ENCODE peak calls at places on chromosome 21, in six cellular contexts. Y is colonic mucosa; A is T-cell; R is iris pigment epithelial cell; H is stimulated activated naive CD4-positive, alpha-beta T cell; U is activated CD4-positive, CD25-positive, alpha-beta regulatory T cell treated with anti-CD3 and anti-CD28 coated beads, Interleukin-2, amount 50 U/mL, for 16 hours. S is an unnamed sample.

GRCh38 chr21:43864806-43865470 is at the start of gene AGPAT3:
- DNase-seq in H (no peak), U (no peak), R (no peak), A (peak), Y (no peak), S (peak)

GRCh38 chr21:42592156-42592820 is 61.1 kb upstream of the PDE9A start:
- DNase-seq in A (no peak), Y (no peak), R (no peak), U (no peak), H (no peak), S (no peak)

GRCh38 chr21:40143822-40144525 is 276.7 kb downstream of the PCP4 start:
- DNase-seq in A (no peak), U (no peak), R (peak), Y (peak), H (no peak), S (peak)

GRCh38 chr21:29245104-29245643 is 53.5 kb upstream of the BACH1 start:
- DNase-seq in U (no peak), R (no peak), H (no peak), Y (no peak), A (no peak), S (no peak)

GRCh38 chr21:36434144-36434543 is 45.8 kb downstream of the CLDN14 start:
- DNase-seq in R (no peak), A (no peak), H (no peak), U (no peak), Y (no peak), S (no peak)

GRCh38 chr21:42366292-42367010 is at the start of gene TFF1:
- DNase-seq in U (no peak), R (no peak), H (no peak), A (no peak), Y (peak), S (no peak)

GRCh38 chr21:35159881-35160280 is 110.8 kb upstream of the RUNX1 start:
- DNase-seq in Y (no peak), U (no peak), A (no peak), H (no peak), R (peak), S (no peak)

GRCh38 chr21:31335957-31336738 is 7.9 kb downstream of the TIAM1 start:
- DNase-seq in U (no peak), Y (no peak), A (no peak), H (no peak), R (peak), S (no peak)

GRCh38 chr21:46154155-46154954 is 1.0 kb downstream of the FTCD start:
- DNase-seq in R (no peak), Y (no peak), A (no peak), U (no peak), H (no peak), S (no peak)

GRCh38 chr21:37196847-37197246 is 70.3 kb downstream of the VPS26C start:
- DNase-seq in Y (no peak), R (no peak), H (no peak), A (no peak), U (no peak), S (no peak)

GRCh38 chr21:43269461-43269860 is 100.7 kb downstream of the CRYAA start:
- DNase-seq in A (peak), U (no peak), Y (no peak), H (no peak), R (no peak), S (peak)

GRCh38 chr21:43352568-43353281 is 74.2 kb downstream of the SIK1 start:
- DNase-seq in A (no peak), R (peak), U (no peak), H (no peak), Y (no peak), S (no peak)

GRCh38 chr21:27525780-27526179 is 558.9 kb upstream of the ADAMTS5 start:
- DNase-seq in U (no peak), R (no peak), Y (no peak), H (no peak), A (no peak), S (no peak)

GRCh38 chr21:17461582-17461981 is 51.3 kb upstream of the CXADR start:
- DNase-seq in R (peak), U (no peak), H (no peak), Y (peak), A (no peak), S (no peak)

GRCh38 chr21:33587792-33588484 is 546 bp downstream of the DONSON start:
- DNase-seq in U (no peak), A (no peak), Y (peak), R (peak), H (no peak), S (no peak)

GRCh38 chr21:39386194-39386593 is 37.3 kb upstream of the HMGN1 start:
- DNase-seq in H (no peak), Y (peak), U (no peak), A (no peak), R (no peak), S (no peak)

GRCh38 chr21:25080706-25081495 is 526.4 kb downstream of the MRPL39 start:
- DNase-seq in A (no peak), H (no peak), Y (no peak), U (no peak), R (no peak), S (no peak)

GRCh38 chr21:21468003-21468402 is 469.8 kb downstream of the NCAM2 start:
- DNase-seq in H (no peak), R (no peak), U (no peak), Y (no peak), A (no peak), S (no peak)

GRCh38 chr21:42460391-42461184 is 35.4 kb downstream of the RSPH1 start:
- DNase-seq in U (no peak), H (peak), R (no peak), Y (no peak), A (peak), S (peak)

GRCh38 chr21:36425286-36425685 is 40.1 kb downstream of the CHAF1B start:
- DNase-seq in H (no peak), Y (no peak), A (no peak), R (peak), U (no peak), S (no peak)

GRCh38 chr21:33355996-33356395 is 31.2 kb downstream of the IFNAR1 start:
- DNase-seq in Y (no peak), A (no peak), U (no peak), H (no peak), R (no peak), S (no peak)

GRCh38 chr21:15273244-15273643 is 208.4 kb upstream of the NRIP1 start:
- DNase-seq in H (no peak), Y (no peak), R (no peak), A (no peak), U (no peak), S (no peak)

GRCh38 chr21:45615145-45615711 is 28.3 kb upstream of the PCBP3 start:
- DNase-seq in U (peak), A (peak), H (peak), Y (peak), R (peak), S (peak)

GRCh38 chr21:43812139-43812821 is 22.9 kb downstream of the RRP1 start:
- DNase-seq in Y (no peak), R (no peak), U (no peak), H (no peak), A (no peak), S (no peak)

GRCh38 chr21:38402291-38402690 is 96.0 kb downstream of the ERG start:
- DNase-seq in Y (no peak), R (no peak), H (no peak), A (no peak), U (no peak), S (no peak)

GRCh38 chr21:15514073-15514946 is 215.5 kb upstream of the USP25 start:
- DNase-seq in U (peak), A (peak), R (no peak), Y (peak), H (peak), S (peak)

GRCh38 chr21:23541571-23541970 is 2065.7 kb downstream of the MRPL39 start:
- DNase-seq in R (no peak), H (no peak), U (no peak), A (no peak), Y (no peak), S (no peak)

GRCh38 chr21:42199488-42200463 is 19.2 kb upstream of the ABCG1 start:
- DNase-seq in H (no peak), Y (no peak), R (peak), A (peak), U (no peak), S (no peak)

GRCh38 chr21:35136586-35137254 is 87.6 kb upstream of the RUNX1 start:
- DNase-seq in H (no peak), U (no peak), A (no peak), Y (peak), R (peak), S (no peak)

GRCh38 chr21:14482165-14482564 is 64.0 kb downstream of the SAMSN1 start:
- DNase-seq in U (peak), Y (no peak), H (no peak), A (peak), R (no peak), S (no peak)

GRCh38 chr21:28899744-28900143 is 92.9 kb downstream of the LTN1 start:
- DNase-seq in A (no peak), H (no peak), Y (no peak), R (peak), U (no peak), S (no peak)

GRCh38 chr21:36237441-36237840 is 80.8 kb downstream of the DOP1B start:
- DNase-seq in Y (no peak), R (no peak), A (no peak), U (no peak), H (no peak), S (no peak)

GRCh38 chr21:39314155-39315027 is 959 bp upstream of the BRWD1 start:
- DNase-seq in U (peak), H (peak), A (peak), Y (peak), R (peak), S (peak)

GRCh38 chr21:45642122-45642813 is 1.3 kb upstream of the PCBP3 start:
- DNase-seq in A (no peak), R (no peak), Y (peak), H (no peak), U (no peak), S (no peak)

GRCh38 chr21:43287111-43287973 is 118.5 kb downstream of the CRYAA start:
- DNase-seq in H (no peak), A (no peak), U (no peak), Y (no peak), R (no peak), S (no peak)

GRCh38 chr21:45559216-45560105 is 17.2 kb upstream of the SLC19A1 start:
- DNase-seq in Y (peak), R (no peak), H (no peak), A (no peak), U (no peak), S (no peak)

GRCh38 chr21:43995521-43996105 is 16.5 kb upstream of the TRAPPC10 start:
- DNase-seq in H (no peak), U (no peak), Y (no peak), R (no peak), A (no peak), S (no peak)

GRCh38 chr21:34129039-34129891 is 55.9 kb downstream of the MRPS6 start:
- DNase-seq in A (peak), U (peak), Y (peak), H (peak), R (peak), S (peak)

GRCh38 chr21:36697473-36698159 is 1.3 kb upstream of the SIM2 start:
- DNase-seq in U (no peak), R (no peak), A (no peak), H (no peak), Y (no peak), S (no peak)

GRCh38 chr21:33643658-33644311 is 1.5 kb downstream of the ITSN1 start:
- DNase-seq in R (peak), U (no peak), A (no peak), H (no peak), Y (no peak), S (no peak)